ENCODE peak calls at places on chromosomes 5 and 9, in four cellular contexts. M is mammary epithelial cell, L is right lobe of liver, Y is astrocyte of the spinal cord. D is an unnamed sample.

GRCh38 chr9:37972346-37972745 is 68.4 kb upstream of the SLC25A51 start:
- DNase-seq in L (peak), M (peak), Y (no peak), D (peak)

GRCh38 chr5:119036101-119036762 is 34.7 kb upstream of the DMXL1 start:
- DNase-seq in L (no peak), Y (peak), M (peak), D (peak)

GRCh38 chr5:78730300-78731094 is 81.9 kb upstream of the LHFPL2 start:
- DNase-seq in M (no peak), L (no peak), Y (no peak), D (no peak)

GRCh38 chr5:128228506-128228905 is 144.9 kb downstream of the SLC12A2 start:
- DNase-seq in M (no peak), L (no peak), Y (peak), D (peak)

GRCh38 chr5:124718376-124718775 is 28.1 kb downstream of the ZNF608 start:
- DNase-seq in M (peak), L (no peak), Y (no peak), D (peak)

GRCh38 chr9:35646583-35647265 is 4.0 kb downstream of the SIT1 start:
- DNase-seq in L (peak), M (peak), Y (peak), D (peak)

GRCh38 chr5:158753354-158753753 is 346.4 kb downstream of the EBF1 start:
- DNase-seq in L (no peak), Y (no peak), M (no peak), D (no peak)

GRCh38 chr5:24535646-24536045 is 109.1 kb downstream of the CDH10 start:
- DNase-seq in L (no peak), Y (no peak), M (no peak), D (no peak)

GRCh38 chr5:77224672-77225355 is 14.3 kb downstream of the PDE8B start:
- DNase-seq in M (peak), L (no peak), Y (peak), D (no peak)

GRCh38 chr9:15423328-15423985 is 781 bp downstream of the SNAPC3 start:
- DNase-seq in L (no peak), M (peak), Y (peak), D (peak)

GRCh38 chr5:147892696-147893296 is 13.5 kb downstream of the C5orf46 start:
- DNase-seq in M (peak), L (no peak), Y (peak), D (peak)

GRCh38 chr9:76206821-76207220 is 187.4 kb downstream of the RFK start:
- DNase-seq in M (no peak), L (no peak), Y (no peak), D (no peak)

GRCh38 chr5:11069041-11069440 is 308.0 kb upstream of the DAP start:
- DNase-seq in M (no peak), L (no peak), Y (no peak), D (no peak)

GRCh38 chr9:90065001-90065400 is 460.2 kb downstream of the GADD45G start:
- DNase-seq in L (no peak), Y (no peak), M (no peak), D (no peak)

GRCh38 chr5:74766348-74766886 is 500 bp downstream of the GFM2 start:
- DNase-seq in M (peak), Y (peak), L (no peak), D (peak)

GRCh38 chr5:105392710-105393149 is 1830.1 kb upstream of the NUDT12 start:
- DNase-seq in Y (no peak), M (no peak), L (no peak), D (no peak)

GRCh38 chr9:80926611-80927010 is 762.7 kb downstream of the TLE1 start:
- DNase-seq in L (no peak), Y (no peak), M (no peak), D (no peak)

GRCh38 chr5:133457439-133457838 is 154.9 kb downstream of the FSTL4 start:
- DNase-seq in L (no peak), Y (no peak), M (no peak), D (no peak)

GRCh38 chr5:117486879-117487391 is 912.3 kb upstream of the SEMA6A start:
- DNase-seq in L (no peak), M (no peak), Y (no peak), D (no peak)

GRCh38 chr5:158364367-158364766 is 505.4 kb upstream of the CLINT1 start:
- DNase-seq in L (no peak), M (no peak), Y (no peak), D (no peak)

GRCh38 chr5:5318426-5319205 is 103.9 kb upstream of the ICE1 start:
- DNase-seq in Y (peak), L (no peak), M (no peak), D (peak)

GRCh38 chr5:33272288-33272687 is 168.5 kb upstream of the TARS1 start:
- DNase-seq in Y (peak), M (peak), L (no peak), D (peak)

GRCh38 chr9:4866239-4866969 is 73.7 kb downstream of the RCL1 start:
- DNase-seq in Y (no peak), L (no peak), M (peak), D (no peak)

GRCh38 chr5:159874308-159874707 is 42.0 kb upstream of the ADRA1B start:
- DNase-seq in L (no peak), Y (no peak), M (peak), D (no peak)

DNA sequence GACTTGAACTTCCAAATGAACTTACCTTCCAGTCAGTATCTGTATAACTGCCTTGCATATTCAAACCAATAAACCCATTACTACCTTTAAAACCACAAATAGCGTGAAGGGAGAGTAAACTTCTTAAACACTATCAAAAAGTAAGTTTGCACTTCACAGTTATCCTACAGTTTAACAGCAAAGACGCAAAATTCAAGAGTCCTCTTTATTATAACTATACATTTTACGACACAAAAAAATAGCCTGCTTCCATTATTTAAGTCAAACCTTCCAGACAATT is 1.8 kb downstream of the PTBP3 start:
- DNase-seq in M (no peak), Y (peak), L (no peak), D (peak)
- H3K4me3 ChIP-seq in M (peak), Y (peak), L (peak), D (peak)

DNA sequence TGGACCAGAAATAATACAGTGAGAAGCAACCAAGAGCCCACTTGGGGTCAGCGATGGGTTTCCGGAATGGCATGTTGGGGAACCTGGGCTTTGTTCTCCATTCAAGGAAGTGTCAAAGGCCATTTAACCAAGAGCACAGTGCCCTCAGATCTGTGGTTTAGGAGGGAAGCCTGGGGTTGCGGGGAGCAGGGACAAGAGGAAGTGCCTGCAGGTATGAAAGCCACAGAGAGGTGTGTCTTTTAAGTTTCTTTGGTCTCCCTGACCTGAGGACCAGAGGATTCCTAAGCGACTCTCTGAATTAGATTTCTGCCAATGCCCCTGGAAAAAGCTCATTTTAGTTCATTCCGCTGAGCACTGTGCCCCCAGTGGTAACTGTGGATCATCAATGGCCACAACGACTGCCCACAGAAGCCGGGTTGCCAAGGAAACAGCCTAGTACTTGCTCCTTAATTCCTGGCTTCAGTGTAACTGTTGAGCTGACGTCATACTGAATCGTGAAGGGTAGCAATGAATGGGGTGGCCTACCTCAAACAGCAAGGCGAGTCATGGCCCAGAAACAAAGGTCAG is 107.3 kb upstream of the SPIN1 start:
- DNase-seq in M (no peak), Y (peak), L (no peak), D (peak)
- TF ChIP-seq CTCF in M (no peak), Y (no peak), L (no peak), D (no peak)

GRCh38 chr9:131238402-131239021 is 37.8 kb downstream of the FAM78A start:
- DNase-seq in M (no peak), L (no peak), Y (peak), D (no peak)

GRCh38 chr9:131237311-131237710 is 39.0 kb downstream of the FAM78A start:
- DNase-seq in M (no peak), L (no peak), Y (no peak), D (no peak)

GRCh38 chr9:131236761-131237160 is 39.5 kb downstream of the FAM78A start:
- DNase-seq in Y (no peak), M (no peak), L (no peak), D (no peak)

GRCh38 chr9:131239307-131239975 is 36.9 kb downstream of the FAM78A start:
- DNase-seq in L (no peak), M (no peak), Y (no peak), D (no peak)

GRCh38 chr9:131237931-131238401 is 38.3 kb downstream of the FAM78A start:
- DNase-seq in M (peak), Y (peak), L (no peak), D (peak)
- H3K4me3 ChIP-seq in M (no peak), Y (no peak), L (no peak), D (no peak)

GRCh38 chr9:124291801-124292396 is 34.1 kb downstream of the NEK6 start:
- DNase-seq in L (no peak), M (no peak), Y (no peak), D (no peak)
- TF ChIP-seq CTCF in L (no peak), M (no peak), Y (peak), D (no peak)

GRCh38 chr9:99259231-99259918 is 37.3 kb downstream of the SEC61B start:
- DNase-seq in L (peak), Y (no peak), M (no peak), D (peak)
- H3K4me3 ChIP-seq in L (peak), Y (no peak), M (no peak), D (peak)